ENCODE peak calls at places on chromosomes 1 and 21, in four cellular contexts. One of them, this sample, is unnamed.

GRCh38 chr1:146020058-146020738 is 1.3 kb downstream of the HJV start:
- DNase-seq in transverse colon: no peak
- DNase-seq in left ventricle myocardium inferior: no peak
- DNase-seq in heart left ventricle: no peak
- DNase-seq in this sample: no peak

GRCh38 chr21:45944601-45945000 is 37.0 kb upstream of the COL6A1 start:
- DNase-seq in heart left ventricle: peak; percentile 3
- DNase-seq in left ventricle myocardium inferior: no peak
- DNase-seq in transverse colon: no peak
- DNase-seq in this sample: no peak

GRCh38 chr1:33317354-33317753 is 3.5 kb downstream of the A3GALT2 start:
- DNase-seq in heart left ventricle: no peak
- DNase-seq in transverse colon: no peak
- DNase-seq in left ventricle myocardium inferior: no peak
- DNase-seq in this sample: no peak

GRCh38 chr1:14853518-14853917 is 255.0 kb downstream of the KAZN start:
- DNase-seq in left ventricle myocardium inferior: no peak
- DNase-seq in transverse colon: no peak
- DNase-seq in heart left ventricle: no peak
- DNase-seq in this sample: no peak

GRCh38 chr1:35932941-35933340 is 2.0 kb downstream of the AGO3 start:
- DNase-seq in transverse colon: no peak
- DNase-seq in left ventricle myocardium inferior: no peak
- DNase-seq in heart left ventricle: no peak
- DNase-seq in this sample: no peak

GRCh38 chr1:178660484-178660883 is 64.6 kb upstream of the RALGPS2 start:
- DNase-seq in transverse colon: no peak
- DNase-seq in left ventricle myocardium inferior: no peak
- DNase-seq in heart left ventricle: no peak
- DNase-seq in this sample: no peak

GRCh38 chr1:240935921-240936320 is 324.0 kb upstream of the GREM2 start:
- DNase-seq in transverse colon: no peak
- DNase-seq in left ventricle myocardium inferior: no peak
- DNase-seq in heart left ventricle: no peak
- DNase-seq in this sample: no peak

GRCh38 chr21:39696620-39697019 is 48.4 kb upstream of the IGSF5 start:
- DNase-seq in transverse colon: peak; percentile 50
- DNase-seq in heart left ventricle: no peak
- DNase-seq in left ventricle myocardium inferior: no peak
- DNase-seq in this sample: peak; percentile 6

GRCh38 chr1:17831619-17832018 is 76.5 kb downstream of the ACTL8 start:
- DNase-seq in heart left ventricle: peak; percentile 48
- DNase-seq in transverse colon: no peak
- DNase-seq in left ventricle myocardium inferior: no peak
- DNase-seq in this sample: peak; percentile 17

GRCh38 chr21:15036189-15036588 is 28.6 kb downstream of the NRIP1 start:
- DNase-seq in heart left ventricle: no peak
- DNase-seq in left ventricle myocardium inferior: no peak
- DNase-seq in transverse colon: no peak
- DNase-seq in this sample: no peak

GRCh38 chr1:233988963-233989696 is 84.7 kb downstream of the SLC35F3 start:
- DNase-seq in heart left ventricle: no peak
- DNase-seq in left ventricle myocardium inferior: no peak
- DNase-seq in transverse colon: no peak
- DNase-seq in this sample: no peak

GRCh38 chr1:229454056-229454455 is 20.2 kb upstream of the ACTA1 start:
- DNase-seq in heart left ventricle: no peak
- DNase-seq in left ventricle myocardium inferior: no peak
- DNase-seq in transverse colon: no peak
- DNase-seq in this sample: no peak

GRCh38 chr1:844472-845026 is 79.2 kb upstream of the SAMD11 start:
- DNase-seq in heart left ventricle: no peak
- DNase-seq in left ventricle myocardium inferior: no peak
- DNase-seq in transverse colon: no peak
- DNase-seq in this sample: no peak

GRCh38 chr1:10613861-10614260 is 139.1 kb downstream of the PEX14 start:
- DNase-seq in left ventricle myocardium inferior: no peak
- DNase-seq in transverse colon: no peak
- DNase-seq in heart left ventricle: no peak
- DNase-seq in this sample: no peak

GRCh38 chr1:226764533-226764932 is 25.5 kb upstream of the ITPKB start:
- DNase-seq in left ventricle myocardium inferior: no peak
- DNase-seq in heart left ventricle: no peak
- DNase-seq in transverse colon: no peak
- DNase-seq in this sample: no peak

GRCh38 chr21:31731112-31731801 is 661 bp downstream of the SCAF4 start:
- DNase-seq in transverse colon: peak; percentile 72
- DNase-seq in left ventricle myocardium inferior: peak; percentile 40
- DNase-seq in heart left ventricle: peak; percentile 54
- DNase-seq in this sample: no peak
- TF ChIP-seq CTCF in transverse colon: no peak
- TF ChIP-seq CTCF in left ventricle myocardium inferior: peak; percentile 17
- TF ChIP-seq CTCF in heart left ventricle: no peak
- TF ChIP-seq CTCF in this sample: no peak

DNA sequence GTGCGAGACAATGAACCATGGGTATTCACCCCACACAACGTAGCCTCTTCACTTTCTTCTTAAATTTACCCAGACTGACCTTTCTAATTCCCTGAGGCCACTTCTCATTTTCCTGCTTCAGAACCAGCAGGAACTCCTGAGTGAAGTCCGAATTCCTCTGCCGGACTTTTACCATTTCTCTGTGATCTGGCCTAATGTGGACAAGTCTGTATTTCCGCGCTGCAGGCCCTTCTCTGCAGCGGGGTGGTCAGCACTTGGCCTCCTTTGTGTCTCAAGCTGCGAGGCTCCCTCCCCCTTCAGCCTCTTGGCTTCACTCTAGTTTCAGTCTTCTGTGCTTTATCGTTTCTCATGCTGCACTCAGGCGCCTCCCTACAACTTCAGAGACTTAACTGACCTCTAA is 9.4 kb upstream of the CTBS start:
- DNase-seq in left ventricle myocardium inferior: no peak
- DNase-seq in heart left ventricle: no peak
- DNase-seq in transverse colon: no peak
- DNase-seq in this sample: no peak
- H3K4me3 ChIP-seq in left ventricle myocardium inferior: no peak overlapping the region
- H3K4me3 ChIP-seq in heart left ventricle: peak overlapping the region; percentile 16
- H3K4me3 ChIP-seq in transverse colon: no peak overlapping the region
- H3K4me3 ChIP-seq in this sample: no peak overlapping the region

DNA sequence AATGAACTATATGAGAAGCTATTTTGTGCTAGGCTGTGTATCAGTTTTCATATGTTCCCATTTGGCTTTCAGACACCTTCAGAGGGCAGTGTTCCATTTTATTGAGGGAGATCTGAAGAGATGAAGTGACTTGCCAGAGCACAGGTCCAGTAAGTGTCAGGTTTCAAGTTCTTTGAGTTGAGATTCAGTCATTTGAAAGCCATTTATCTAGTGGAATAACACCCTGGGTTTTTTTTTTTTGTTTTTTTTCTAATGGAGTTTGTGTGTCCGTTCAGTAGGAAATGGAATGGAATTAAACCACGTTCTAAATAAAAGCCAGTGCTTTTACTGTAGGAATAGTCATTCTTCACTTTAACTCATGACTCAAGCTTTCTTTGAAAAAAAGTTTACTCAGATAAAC is 652.9 kb upstream of the USP24 start:
- DNase-seq in left ventricle myocardium inferior: no peak
- DNase-seq in heart left ventricle: no peak
- DNase-seq in transverse colon: no peak
- DNase-seq in this sample: peak; percentile 55
- TF ChIP-seq CTCF in left ventricle myocardium inferior: peak; percentile 19
- TF ChIP-seq CTCF in heart left ventricle: no peak
- TF ChIP-seq CTCF in transverse colon: no peak
- TF ChIP-seq CTCF in this sample: peak; percentile 45

GRCh38 chr1:113592223-113592622 is 167.1 kb downstream of the PHTF1 start:
- DNase-seq in left ventricle myocardium inferior: no peak
- DNase-seq in heart left ventricle: no peak
- DNase-seq in transverse colon: no peak
- DNase-seq in this sample: no peak
- H3K4me3 ChIP-seq in left ventricle myocardium inferior: no peak overlapping the region
- H3K4me3 ChIP-seq in heart left ventricle: no peak overlapping the region
- H3K4me3 ChIP-seq in transverse colon: no peak overlapping the region
- H3K4me3 ChIP-seq in this sample: no peak overlapping the region

DNA sequence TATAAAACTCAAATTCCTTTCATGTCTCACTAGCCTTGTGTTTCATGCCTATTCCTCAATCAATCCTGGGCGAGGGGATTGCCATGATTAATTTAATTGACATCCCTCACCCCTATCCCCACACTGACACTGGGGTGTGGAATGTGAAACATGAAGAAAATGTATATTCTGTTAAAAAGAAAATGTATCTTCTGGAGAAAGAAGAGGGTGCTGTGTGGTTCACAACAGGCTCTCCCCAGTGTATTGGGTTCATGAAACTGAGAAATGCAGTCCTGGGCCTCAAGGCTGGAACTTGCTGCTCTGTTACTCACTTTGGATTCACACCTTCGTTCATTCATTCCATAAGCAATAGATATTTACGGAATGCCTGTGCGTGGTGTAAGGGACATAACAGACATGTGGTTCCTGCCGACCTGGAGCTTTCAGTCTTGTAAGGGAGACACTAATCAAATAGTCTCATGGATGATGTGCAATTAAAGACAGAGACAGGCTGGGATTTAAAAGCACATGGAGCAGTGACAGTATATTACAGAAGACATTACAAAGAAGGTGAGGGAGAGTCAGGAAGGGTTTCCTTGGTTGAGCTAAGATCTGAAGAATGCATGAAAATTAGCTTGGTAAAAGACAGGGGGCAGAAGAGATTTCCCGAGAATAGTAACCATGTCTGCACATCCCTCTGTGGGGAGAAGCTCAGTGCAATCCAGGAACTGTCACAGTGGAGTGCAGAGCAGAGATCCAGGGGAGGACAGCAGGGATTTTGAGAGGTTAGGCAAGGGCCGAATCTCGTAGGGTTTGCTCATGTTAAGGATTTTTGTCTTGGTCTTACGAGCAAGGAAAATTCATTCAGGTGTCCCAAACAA is 32.2 kb downstream of the SERTAD4 start:
- DNase-seq in transverse colon: no peak
- DNase-seq in left ventricle myocardium inferior: no peak
- DNase-seq in heart left ventricle: no peak
- DNase-seq in this sample: no peak
- TF ChIP-seq CTCF in transverse colon: no peak
- TF ChIP-seq CTCF in left ventricle myocardium inferior: peak; percentile 29
- TF ChIP-seq CTCF in heart left ventricle: no peak
- TF ChIP-seq CTCF in this sample: peak; percentile 8

DNA sequence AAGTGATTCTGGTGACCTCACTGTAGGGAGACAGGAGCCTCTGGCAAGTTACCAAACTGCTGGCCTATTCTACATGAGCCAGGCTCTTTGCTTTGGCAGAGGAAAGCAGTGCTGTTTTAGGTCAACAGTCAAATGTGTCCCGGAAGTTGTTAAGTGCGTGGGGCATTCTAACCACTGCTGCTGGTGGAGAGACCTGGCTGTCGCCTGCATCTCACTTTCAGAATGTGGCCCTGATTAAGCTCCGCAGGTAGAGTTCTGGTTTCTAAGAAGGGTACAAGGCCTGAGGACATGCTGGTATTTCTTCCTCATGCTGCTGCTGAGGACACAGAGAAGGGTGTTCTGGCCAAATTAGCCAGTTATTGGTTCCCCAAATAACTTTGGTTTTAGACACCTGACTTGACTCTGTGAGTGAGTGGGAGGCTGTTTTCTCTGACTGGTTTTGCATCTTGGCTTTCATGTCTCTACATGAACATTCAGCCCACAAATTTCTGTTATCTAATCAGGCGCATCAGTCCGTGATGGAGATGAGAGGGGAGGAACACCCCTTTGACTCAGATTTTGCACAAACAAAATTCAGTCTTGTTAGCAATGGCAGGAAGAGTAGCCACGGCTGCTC is 120.8 kb downstream of the LMO4 start:
- DNase-seq in transverse colon: peak; percentile 70
- DNase-seq in left ventricle myocardium inferior: peak; percentile 36
- DNase-seq in heart left ventricle: peak; percentile 77
- DNase-seq in this sample: peak; percentile 88
- H3K4me3 ChIP-seq in transverse colon: no peak overlapping the region
- H3K4me3 ChIP-seq in left ventricle myocardium inferior: no peak overlapping the region
- H3K4me3 ChIP-seq in heart left ventricle: no peak overlapping the region
- H3K4me3 ChIP-seq in this sample: no peak overlapping the region